ENCODE peak calls at places on chromosomes 16 and 17, in six cellular contexts. Q, I, L, F, Z and V are unnamed samples.
A peak's percentile ranks its signal among the peaks of the same experiment; 100 is the strongest.

GRCh38 chr16:50198802-50199410 is 45.8 kb downstream of the TENT4B start:
- DNase-seq in Q (no peak), I (no peak), L (no peak), F (no peak), Z (no peak), V (no peak)

GRCh38 chr16:50311134-50311528 is 44.8 kb downstream of the ADCY7 start:
- DNase-seq in Q (no peak), I (no peak), L (no peak), F (no peak), Z (no peak), V (no peak)

GRCh38 chr17:44220211-44221071 is 966 bp upstream of the UBTF start:
- DNase-seq in Q (peak; percentile 63), I (no peak), L (peak; percentile 55), F (peak; percentile 64), Z (peak; percentile 44), V (peak; percentile 71)

GRCh38 chr17:60039509-60040442 is 38.9 kb downstream of the HEATR6 start:
- DNase-seq in Q (no peak), I (no peak), L (no peak), F (no peak), Z (no peak), V (no peak)

GRCh38 chr17:17019430-17019762 is 22.9 kb upstream of the MPRIP start:
- DNase-seq in Q (no peak), I (no peak), L (no peak), F (no peak), Z (no peak), V (no peak)

GRCh38 chr17:1280652-1281051 is 1.2 kb downstream of the TRARG1 start:
- DNase-seq in Q (no peak), I (no peak), L (no peak), F (no peak), Z (no peak), V (no peak)

GRCh38 chr17:76090517-76091135 is 11.6 kb downstream of the ZACN start:
- DNase-seq in Q (no peak), I (no peak), L (no peak), F (no peak), Z (no peak), V (no peak)

GRCh38 chr17:42598905-42599304 is 10.3 kb downstream of the RETREG3 start:
- DNase-seq in Q (no peak), I (no peak), L (no peak), F (no peak), Z (no peak), V (no peak)

GRCh38 chr17:57092171-57092570 is 7.1 kb downstream of the AKAP1 start:
- DNase-seq in Q (no peak), I (peak; percentile 57), L (no peak), F (no peak), Z (peak; percentile 79), V (peak; percentile 75)

GRCh38 chr17:38749222-38750043 is 1.3 kb upstream of the PCGF2 start:
- DNase-seq in Q (peak; percentile 89), I (peak; percentile 91), L (peak; percentile 67), F (peak; percentile 32), Z (peak; percentile 63), V (peak; percentile 66)

GRCh38 chr17:57655564-57655963 is 89.5 kb downstream of the CCDC182 start:
- DNase-seq in Q (no peak), I (no peak), L (peak; percentile 6), F (no peak), Z (no peak), V (no peak)

GRCh38 chr16:88591577-88592021 is 21.4 kb downstream of the ZC3H18 start:
- DNase-seq in Q (no peak), I (no peak), L (no peak), F (peak; percentile 61), Z (no peak), V (no peak)

GRCh38 chr17:45104029-45104428 is 28.3 kb downstream of the PLCD3 start:
- DNase-seq in Q (no peak), I (no peak), L (no peak), F (no peak), Z (no peak), V (no peak)

GRCh38 chr16:79618041-79618711 is 17.6 kb upstream of the MAF start:
- DNase-seq in Q (no peak), I (no peak), L (no peak), F (peak; percentile 20), Z (no peak), V (no peak)

GRCh38 chr17:72219136-72219823 is 98.5 kb downstream of the SOX9 start:
- DNase-seq in Q (peak; percentile 16), I (no peak), L (no peak), F (no peak), Z (no peak), V (no peak)

GRCh38 chr16:649646-650045 is 481 bp downstream of the WDR90 start:
- DNase-seq in Q (peak; percentile 45), I (no peak), L (no peak), F (peak; percentile 53), Z (no peak), V (no peak)

GRCh38 chr16:58020628-58021521 is 4.7 kb upstream of the MMP15 start:
- DNase-seq in Q (peak; percentile 64), I (peak; percentile 66), L (no peak), F (peak; percentile 71), Z (peak; percentile 42), V (peak; percentile 73)

GRCh38 chr17:39401412-39402278 is at the start of gene FBXL20:
- DNase-seq in Q (peak; percentile 92), I (peak; percentile 94), L (peak; percentile 89), F (peak; percentile 95), Z (peak; percentile 90), V (peak; percentile 91)

GRCh38 chr17:48676963-48677558 is 45.3 kb downstream of the PRAC1 start:
- DNase-seq in Q (no peak), I (no peak), L (no peak), F (no peak), Z (no peak), V (no peak)

GRCh38 chr17:78474631-78475146 is 96.2 kb downstream of the PGS1 start:
- DNase-seq in Q (no peak), I (no peak), L (no peak), F (peak; percentile 20), Z (no peak), V (no peak)

GRCh38 chr17:81481011-81481799 is 31.4 kb downstream of the ACTG1 start:
- DNase-seq in Q (no peak), I (peak; percentile 44), L (no peak), F (peak; percentile 67), Z (peak; percentile 69), V (peak; percentile 65)

GRCh38 chr17:77425791-77426641 is 285.2 kb downstream of the SEC14L1 start:
- DNase-seq in Q (peak; percentile 92), I (peak; percentile 95), L (peak; percentile 82), F (peak; percentile 52), Z (peak; percentile 90), V (peak; percentile 93)

GRCh38 chr17:60656499-60656898 is 21.2 kb upstream of the BCAS3 start:
- DNase-seq in Q (no peak), I (no peak), L (no peak), F (no peak), Z (no peak), V (no peak)

GRCh38 chr16:67525176-67525860 is 3.3 kb upstream of the RIPOR1 start:
- DNase-seq in Q (peak; percentile 72), I (peak; percentile 12), L (peak; percentile 43), F (no peak), Z (no peak), V (peak; percentile 67)

GRCh38 chr17:6713918-6714271 is 726 bp upstream of the SLC13A5 start:
- DNase-seq in Q (no peak), I (no peak), L (no peak), F (no peak), Z (no peak), V (no peak)

GRCh38 chr17:55437165-55437605 is 15.6 kb upstream of the MMD start:
- DNase-seq in Q (no peak), I (no peak), L (no peak), F (no peak), Z (no peak), V (peak; percentile 85)

GRCh38 chr16:15686287-15686686 is 36.2 kb downstream of the NDE1 start:
- DNase-seq in Q (no peak), I (no peak), L (no peak), F (no peak), Z (no peak), V (no peak)

GRCh38 chr16:12881771-12882170 is 19.6 kb upstream of the SHISA9 start:
- DNase-seq in Q (no peak), I (no peak), L (no peak), F (no peak), Z (no peak), V (no peak)

GRCh38 chr16:14458576-14458975 is 171.5 kb downstream of the PARN start:
- DNase-seq in Q (no peak), I (no peak), L (no peak), F (no peak), Z (no peak), V (no peak)

GRCh38 chr16:50298075-50298460 is 31.7 kb downstream of the ADCY7 start:
- DNase-seq in Q (no peak), I (peak; percentile 1), L (no peak), F (no peak), Z (no peak), V (no peak)

GRCh38 chr17:17300624-17301568 is 2.3 kb upstream of the NT5M start:
- DNase-seq in Q (peak; percentile 68), I (peak; percentile 56), L (peak; percentile 26), F (peak; percentile 74), Z (peak; percentile 37), V (peak; percentile 53)

GRCh38 chr17:67245073-67245693 is at the start of gene HELZ:
- DNase-seq in Q (peak; percentile 94), I (peak; percentile 62), L (peak; percentile 78), F (peak; percentile 82), Z (peak; percentile 82), V (peak; percentile 89)

GRCh38 chr17:41528959-41529353 is 848 bp upstream of the KRT19 start:
- DNase-seq in Q (no peak), I (no peak), L (no peak), F (no peak), Z (no peak), V (no peak)

GRCh38 chr17:48037036-48037881 is at the start of gene COPZ2:
- DNase-seq in Q (peak; percentile 81), I (peak; percentile 63), L (no peak), F (peak; percentile 76), Z (peak; percentile 47), V (peak; percentile 58)